ENCODE peak calls at places on chromosomes 6 and 20, in seven cellular contexts. Q, B, A, E, J, T and V are unnamed samples.

GRCh38 chr20:19864130-19864529 is 106.1 kb downstream of the RIN2 start:
- DNase-seq in Q (no peak), B (no peak), A (no peak), E (no peak), J (no peak), T (no peak), V (no peak)

GRCh38 chr6:167993169-167993568 is 4.3 kb upstream of the KIF25 start:
- DNase-seq in Q (no peak), B (peak), A (no peak), E (no peak), J (no peak), T (peak), V (no peak)

GRCh38 chr6:166006593-166007301 is 160.9 kb downstream of the TBXT start:
- DNase-seq in Q (no peak), B (no peak), A (no peak), E (no peak), J (no peak), T (no peak), V (peak)

GRCh38 chr6:161169690-161170089 is 104.2 kb downstream of the AGPAT4 start:
- DNase-seq in Q (peak), B (no peak), A (no peak), E (no peak), J (no peak), T (no peak), V (peak)

GRCh38 chr6:43076093-43076927 is at the start of gene PTK7:
- DNase-seq in Q (no peak), B (peak), A (peak), E (peak), J (peak), T (peak), V (peak)

GRCh38 chr20:38303908-38304379 is at the start of gene BPI:
- DNase-seq in Q (no peak), B (peak), A (no peak), E (no peak), J (no peak), T (peak), V (no peak)

GRCh38 chr20:14142171-14142570 is 146.9 kb downstream of the MACROD2 start:
- DNase-seq in Q (peak), B (no peak), A (peak), E (peak), J (peak), T (no peak), V (peak)

GRCh38 chr20:38049800-38050199 is 16.3 kb downstream of the RPRD1B start:
- DNase-seq in Q (peak), B (no peak), A (no peak), E (no peak), J (no peak), T (no peak), V (peak)

GRCh38 chr6:107576852-107577251 is 86.9 kb downstream of the SOBP start:
- DNase-seq in Q (peak), B (no peak), A (no peak), E (no peak), J (no peak), T (no peak), V (peak)

GRCh38 chr6:142810952-142811514 is 133.9 kb downstream of the HIVEP2 start:
- DNase-seq in Q (no peak), B (no peak), A (no peak), E (no peak), J (no peak), T (no peak), V (no peak)

GRCh38 chr6:14865609-14866100 is 380.2 kb upstream of the JARID2 start:
- DNase-seq in Q (no peak), B (no peak), A (no peak), E (no peak), J (no peak), T (no peak), V (no peak)

GRCh38 chr20:48824830-48825550 is 2.8 kb downstream of the PREX1 start:
- DNase-seq in Q (no peak), B (no peak), A (no peak), E (no peak), J (peak), T (no peak), V (no peak)

GRCh38 chr6:19805146-19805515 is 32.0 kb upstream of the ID4 start:
- DNase-seq in Q (no peak), B (no peak), A (no peak), E (no peak), J (no peak), T (no peak), V (no peak)

GRCh38 chr6:125942677-125943527 is 13.7 kb upstream of the HINT3 start:
- DNase-seq in Q (peak), B (no peak), A (no peak), E (no peak), J (peak), T (no peak), V (peak)

GRCh38 chr6:143253630-143254029 is 192.9 kb downstream of the AIG1 start:
- DNase-seq in Q (no peak), B (no peak), A (no peak), E (no peak), J (no peak), T (no peak), V (no peak)

GRCh38 chr6:40789143-40789764 is 202.1 kb upstream of the LRFN2 start:
- DNase-seq in Q (no peak), B (no peak), A (no peak), E (no peak), J (no peak), T (no peak), V (no peak)

GRCh38 chr6:125534430-125535263 is 214.8 kb upstream of the HEY2 start:
- DNase-seq in Q (no peak), B (no peak), A (no peak), E (no peak), J (no peak), T (no peak), V (no peak)

GRCh38 chr6:93819189-93819588 is 399.8 kb upstream of the EPHA7 start:
- DNase-seq in Q (no peak), B (no peak), A (no peak), E (no peak), J (no peak), T (no peak), V (no peak)

GRCh38 chr20:52481443-52481842 is 289.9 kb upstream of the ZFP64 start:
- DNase-seq in Q (no peak), B (no peak), A (no peak), E (no peak), J (no peak), T (no peak), V (no peak)

GRCh38 chr6:142696123-142696522 is 248.9 kb downstream of the HIVEP2 start:
- DNase-seq in Q (no peak), B (no peak), A (no peak), E (no peak), J (no peak), T (no peak), V (no peak)

GRCh38 chr6:158655569-158656450 is 6.0 kb downstream of the SYTL3 start:
- DNase-seq in Q (no peak), B (no peak), A (no peak), E (no peak), J (no peak), T (peak), V (no peak)

GRCh38 chr6:47479874-47480273 is 2.3 kb downstream of the CD2AP start:
- DNase-seq in Q (no peak), B (no peak), A (no peak), E (no peak), J (no peak), T (no peak), V (no peak)

GRCh38 chr6:121897337-121897760 is 461.9 kb downstream of the GJA1 start:
- DNase-seq in Q (peak), B (no peak), A (no peak), E (no peak), J (no peak), T (no peak), V (peak)

GRCh38 chr6:166728884-166729530 is 102.0 kb upstream of the RPS6KA2 start:
- DNase-seq in Q (no peak), B (no peak), A (peak), E (no peak), J (no peak), T (no peak), V (no peak)

GRCh38 chr6:126614642-126615504 is 275.0 kb downstream of the CENPW start:
- DNase-seq in Q (no peak), B (no peak), A (peak), E (no peak), J (no peak), T (no peak), V (no peak)

GRCh38 chr6:160101262-160102205 is 20.1 kb upstream of the SLC22A1 start:
- DNase-seq in Q (no peak), B (peak), A (no peak), E (no peak), J (no peak), T (peak), V (no peak)

GRCh38 chr20:33466303-33466646 is 22.7 kb upstream of the SNTA1 start:
- DNase-seq in Q (no peak), B (no peak), A (no peak), E (no peak), J (no peak), T (no peak), V (no peak)

GRCh38 chr6:44161997-44162338 is 3.3 kb downstream of the CAPN11 start:
- DNase-seq in Q (peak), B (no peak), A (no peak), E (no peak), J (no peak), T (no peak), V (peak)

GRCh38 chr6:135115411-135116293 is 61.0 kb upstream of the HBS1L start:
- DNase-seq in Q (no peak), B (no peak), A (no peak), E (no peak), J (no peak), T (no peak), V (peak)

GRCh38 chr6:143857651-143858050 is 6.6 kb upstream of the ZC2HC1B start:
- DNase-seq in Q (no peak), B (no peak), A (no peak), E (no peak), J (no peak), T (no peak), V (no peak)

GRCh38 chr20:51531141-51531710 is 11.3 kb downstream of the NFATC2 start:
- DNase-seq in Q (peak), B (no peak), A (no peak), E (no peak), J (no peak), T (no peak), V (peak)

GRCh38 chr20:25046736-25047666 is 10.9 kb downstream of the ACSS1 start:
- DNase-seq in Q (no peak), B (no peak), A (no peak), E (no peak), J (peak), T (peak), V (no peak)

GRCh38 chr20:59235226-59235625 is 65.2 kb upstream of the EDN3 start:
- DNase-seq in Q (no peak), B (no peak), A (no peak), E (no peak), J (no peak), T (no peak), V (no peak)

GRCh38 chr20:54013397-54013941 is 56.9 kb downstream of the BCAS1 start:
- DNase-seq in Q (no peak), B (no peak), A (no peak), E (no peak), J (no peak), T (no peak), V (no peak)

GRCh38 chr6:127582777-127583462 is 5.9 kb downstream of the C6orf58 start:
- DNase-seq in Q (peak), B (no peak), A (no peak), E (no peak), J (no peak), T (no peak), V (peak)

GRCh38 chr20:40689100-40689942 is at the start of gene MAFB:
- DNase-seq in Q (peak), B (peak), A (peak), E (peak), J (peak), T (peak), V (peak)

GRCh38 chr20:12649234-12649633 is 359.5 kb upstream of the SPTLC3 start:
- DNase-seq in Q (no peak), B (no peak), A (no peak), E (no peak), J (no peak), T (no peak), V (no peak)

GRCh38 chr20:4726710-4727391 is 5.1 kb downstream of the PRND start:
- DNase-seq in Q (peak), B (no peak), A (no peak), E (no peak), J (no peak), T (no peak), V (peak)

GRCh38 chr6:110816677-110817076 is 1.4 kb upstream of the CDK19 start:
- DNase-seq in Q (no peak), B (no peak), A (no peak), E (no peak), J (no peak), T (no peak), V (no peak)

GRCh38 chr6:155408231-155408630 is 47.4 kb downstream of the NOX3 start:
- DNase-seq in Q (no peak), B (no peak), A (no peak), E (no peak), J (no peak), T (no peak), V (no peak)

GRCh38 chr20:872855-873520 is 39.5 kb downstream of the FAM110A start:
- DNase-seq in Q (no peak), B (no peak), A (peak), E (no peak), J (peak), T (no peak), V (no peak)
- TF ChIP-seq CTCF in Q (no peak), B (no peak), A (no peak), E (peak), J (no peak), T (no peak), V (no peak)

DNA sequence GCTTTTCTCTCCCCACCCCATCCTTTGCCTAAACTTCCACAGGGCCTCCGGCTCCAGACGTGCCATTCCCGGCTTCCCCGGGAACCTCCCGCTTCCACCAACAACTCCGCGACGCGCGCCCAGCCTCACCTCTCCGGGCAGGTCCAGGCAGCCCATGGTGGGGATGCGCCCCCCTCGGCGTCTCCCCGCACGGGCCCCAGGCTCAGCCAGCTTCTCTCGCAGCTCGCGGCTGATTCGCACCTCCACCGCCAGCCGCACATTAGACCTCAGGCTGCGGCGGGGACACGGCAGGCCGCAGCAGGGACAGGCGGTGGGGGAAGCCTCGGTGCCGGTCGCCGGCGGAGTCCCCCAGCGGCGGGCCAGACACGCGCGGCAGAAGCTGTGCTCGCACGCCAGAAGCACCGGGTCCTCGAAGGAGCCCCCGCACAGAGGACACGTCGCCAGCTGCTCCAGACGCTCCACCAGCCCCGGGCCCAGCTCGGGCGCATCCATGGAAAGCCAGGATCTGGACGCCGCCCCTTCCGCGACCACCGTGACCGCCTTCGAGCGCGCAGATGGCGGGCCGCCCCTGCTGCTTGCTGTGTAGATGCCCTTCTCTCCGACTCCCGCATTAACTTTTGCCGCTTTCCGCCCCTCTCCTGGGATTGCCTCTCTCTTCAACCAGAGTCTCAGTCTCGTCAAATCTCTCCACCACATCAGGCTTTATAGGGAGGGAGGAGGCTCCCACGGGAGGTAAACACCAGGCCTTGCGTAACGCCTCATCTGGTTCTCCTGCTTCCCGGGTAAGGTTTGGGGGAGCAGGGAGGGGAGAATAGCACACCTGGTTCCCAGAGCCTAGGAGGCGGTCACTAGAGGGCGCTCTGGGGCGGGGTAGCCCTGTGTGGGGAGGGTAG is at the start of gene RNF39:
- DNase-seq in Q (peak), B (no peak), A (peak), E (no peak), J (no peak), T (no peak), V (no peak)
- TF ChIP-seq CTCF in Q (peak), B (peak), A (peak), E (peak), J (peak), T (peak), V (peak)

GRCh38 chr20:380763-381580 is 412 bp downstream of the TRIB3 start:
- DNase-seq in Q (peak), B (peak), A (peak), E (peak), J (peak), T (peak), V (peak)
- TF ChIP-seq CTCF in Q (no peak), B (no peak), A (no peak), E (peak), J (peak), T (no peak), V (no peak)

DNA sequence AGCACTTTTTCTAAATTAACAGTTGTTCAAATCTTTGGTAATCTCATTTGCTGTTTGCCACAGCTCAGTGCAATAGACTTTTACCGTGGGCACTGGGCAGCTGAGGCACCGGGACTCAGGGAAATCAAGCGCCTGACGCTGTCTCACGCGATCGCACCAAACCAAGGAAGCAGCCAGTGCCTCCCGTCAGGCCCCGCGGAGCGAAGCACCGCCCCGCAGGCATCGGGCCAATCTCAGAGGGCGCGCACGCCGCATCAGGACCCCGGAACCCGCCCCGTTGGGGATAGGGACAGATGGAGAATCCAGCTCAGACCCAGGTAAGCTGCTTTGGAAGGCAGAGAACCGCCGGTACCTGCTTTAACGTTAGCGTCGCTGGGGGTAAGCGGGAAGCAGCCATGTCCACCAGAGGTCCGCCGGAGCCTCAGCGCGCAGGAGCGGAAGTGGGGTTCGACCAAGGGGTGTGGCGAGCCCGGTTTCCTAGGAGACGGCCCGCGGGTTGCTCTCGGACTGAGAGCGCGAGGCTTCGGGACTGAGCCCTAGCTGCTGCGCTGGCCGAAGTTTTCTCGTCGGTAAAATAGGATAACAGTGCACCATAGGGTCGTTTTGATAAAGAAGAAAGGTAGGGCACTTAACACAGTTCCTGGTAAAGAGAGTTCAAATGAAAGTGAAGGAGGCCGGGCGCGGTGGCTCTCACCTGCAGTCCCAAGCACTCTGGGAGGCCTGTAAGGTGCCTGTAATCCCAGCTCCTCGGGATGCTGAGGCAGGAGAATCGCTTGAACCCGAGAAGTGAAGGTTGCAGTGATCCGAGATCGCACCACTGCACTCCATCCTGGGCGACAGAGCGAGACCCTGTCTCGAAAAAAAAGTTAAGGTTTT is at the start of gene LYRM2:
- DNase-seq in Q (peak), B (peak), A (peak), E (peak), J (peak), T (peak), V (peak)
- TF ChIP-seq CTCF in Q (no peak), B (peak), A (no peak), E (peak), J (no peak), T (peak), V (no peak)

GRCh38 chr6:78810146-78810545 is 57.2 kb upstream of the IRAK1BP1 start:
- DNase-seq in Q (peak), B (no peak), A (peak), E (no peak), J (peak), T (no peak), V (peak)
- TF ChIP-seq CTCF in Q (peak), B (peak), A (peak), E (peak), J (peak), T (peak), V (peak)

GRCh38 chr20:63828951-63829350 is 2.1 kb downstream of the ZBTB46 start:
- DNase-seq in Q (no peak), B (no peak), A (no peak), E (no peak), J (no peak), T (no peak), V (no peak)
- TF ChIP-seq CTCF in Q (no peak), B (no peak), A (no peak), E (no peak), J (no peak), T (no peak), V (no peak)

GRCh38 chr6:4727236-4727635 is 49.0 kb upstream of the CDYL start:
- DNase-seq in Q (no peak), B (no peak), A (no peak), E (no peak), J (no peak), T (no peak), V (no peak)

GRCh38 chr6:4728436-4728769 is 47.8 kb upstream of the CDYL start:
- DNase-seq in Q (no peak), B (no peak), A (no peak), E (no peak), J (no peak), T (no peak), V (no peak)

GRCh38 chr6:4728949-4729348 is 47.3 kb upstream of the CDYL start:
- DNase-seq in Q (no peak), B (no peak), A (no peak), E (no peak), J (no peak), T (no peak), V (no peak)

GRCh38 chr6:4731996-4732395 is 44.2 kb upstream of the CDYL start:
- DNase-seq in Q (no peak), B (no peak), A (no peak), E (no peak), J (no peak), T (no peak), V (no peak)

DNA sequence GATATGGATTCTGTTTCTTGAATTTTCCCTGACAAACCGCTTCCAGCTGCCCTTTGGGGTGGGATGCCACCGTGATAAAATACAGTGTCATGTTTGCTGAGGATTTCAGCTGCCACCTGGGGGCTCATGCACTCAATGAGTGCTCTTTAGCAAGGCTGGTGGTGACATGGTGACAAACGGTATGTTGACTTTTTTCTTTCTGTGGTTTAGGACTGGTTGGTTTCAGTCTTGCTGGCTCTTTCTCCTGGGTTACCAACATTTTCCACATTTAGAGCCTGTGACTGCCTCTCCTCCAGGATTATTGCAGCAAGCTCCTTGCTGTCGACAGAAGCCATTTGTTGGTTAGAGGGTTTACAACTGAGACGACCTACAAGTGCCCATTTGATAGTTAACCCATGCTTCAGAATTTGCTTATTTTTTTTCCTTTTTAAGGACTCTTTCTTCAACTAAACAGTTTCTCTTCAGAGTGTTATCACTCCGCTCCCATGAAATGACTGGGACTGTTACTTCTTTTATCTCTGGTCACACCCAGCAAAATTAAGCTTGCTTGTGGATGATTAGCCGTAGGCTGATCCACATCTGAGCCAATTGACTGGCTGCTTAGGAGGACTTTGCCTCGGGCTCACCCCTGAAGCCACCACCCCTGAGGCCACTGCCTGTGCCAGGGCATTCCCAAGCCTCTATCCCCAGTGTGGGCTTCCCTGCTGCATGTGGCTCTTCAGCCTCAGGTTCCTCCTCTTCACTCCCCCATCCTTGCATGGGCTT is 48.4 kb upstream of the CDYL start:
- DNase-seq in Q (no peak), B (no peak), A (peak), E (no peak), J (no peak), T (no peak), V (no peak)
- TF ChIP-seq CTCF in Q (no peak), B (no peak), A (no peak), E (no peak), J (peak), T (no peak), V (no peak)

GRCh38 chr6:81382852-81383251 is 369.6 kb downstream of the TENT5A start:
- DNase-seq in Q (no peak), B (no peak), A (no peak), E (no peak), J (no peak), T (no peak), V (no peak)
- TF ChIP-seq CTCF in Q (no peak), B (no peak), A (no peak), E (no peak), J (no peak), T (no peak), V (no peak)